ENCODE peak calls at places on chromosomes 4 and X, in five cellular contexts. H, E, B, A and G are unnamed samples.

GRCh38 chr4:10184051-10184450 is 67.5 kb upstream of the WDR1 start:
- DNase-seq in B (no peak), A (no peak), H (no peak), E (no peak), G (no peak)

GRCh38 chr4:21304061-21304541 is 603.8 kb downstream of the PACRGL start:
- DNase-seq in A (no peak), E (peak; percentile 85), H (no peak), B (peak; percentile 35), G (no peak)

GRCh38 chrX:9249452-9249851 is 215.4 kb upstream of the TBL1X start:
- DNase-seq in E (no peak), B (no peak), H (no peak), A (no peak), G (no peak)

GRCh38 chr4:38894340-38894982 is 26.9 kb downstream of the FAM114A1 start:
- DNase-seq in H (no peak), B (no peak), E (peak; percentile 64), A (no peak), G (no peak)

GRCh38 chr4:2256781-2257191 is 5.1 kb downstream of the MXD4 start:
- DNase-seq in B (no peak), E (no peak), A (no peak), H (peak; percentile 87), G (peak; percentile 90)

GRCh38 chr4:104352211-104352610 is 142.5 kb downstream of the CXXC4 start:
- DNase-seq in B (no peak), A (no peak), E (no peak), H (no peak), G (no peak)

GRCh38 chr4:4935974-4936373 is 76.5 kb downstream of the MSX1 start:
- DNase-seq in A (no peak), E (no peak), B (no peak), H (no peak), G (no peak)

GRCh38 chrX:7927259-7928167 is at the start of gene PNPLA4:
- DNase-seq in A (peak; percentile 88), E (peak; percentile 91), B (no peak), H (peak; percentile 76), G (peak; percentile 94)

GRCh38 chr4:3708103-3708510 is 58.1 kb upstream of the ADRA2C start:
- DNase-seq in H (peak; percentile 95), E (peak; percentile 64), A (no peak), B (no peak), G (no peak)

GRCh38 chrX:151796576-151796975 is 62.0 kb downstream of the CNGA2 start:
- DNase-seq in H (no peak), E (no peak), B (no peak), A (no peak), G (no peak)

GRCh38 chr4:99144070-99144469 is at the start of gene ADH4:
- DNase-seq in B (no peak), A (no peak), H (no peak), E (no peak), G (no peak)

GRCh38 chrX:17030580-17031285 is 84.3 kb downstream of the REPS2 start:
- DNase-seq in E (no peak), A (no peak), B (no peak), H (no peak), G (no peak)

GRCh38 chrX:21943460-21944135 is 3.1 kb downstream of the SMS start:
- DNase-seq in E (no peak), B (no peak), H (no peak), A (no peak), G (no peak)

GRCh38 chrX:155611302-155611701 is 1.4 kb downstream of the TMLHE start:
- DNase-seq in A (no peak), E (peak; percentile 30), B (no peak), H (no peak), G (no peak)

GRCh38 chr4:152535236-152535902 is 523 bp downstream of the FBXW7 start:
- DNase-seq in B (no peak), A (peak; percentile 33), H (peak; percentile 77), E (peak; percentile 39), G (no peak)

GRCh38 chr4:52780627-52781354 is 29.6 kb upstream of the ERVMER34-1 start:
- DNase-seq in E (no peak), A (no peak), H (no peak), B (no peak), G (no peak)

GRCh38 chr4:44446801-44447562 is 1.6 kb downstream of the KCTD8 start:
- DNase-seq in A (peak; percentile 23), B (no peak), E (peak; percentile 32), H (peak; percentile 53), G (no peak)

GRCh38 chr4:15436515-15436914 is 8.7 kb downstream of the C1QTNF7 start:
- DNase-seq in A (no peak), E (peak; percentile 35), B (peak; percentile 1), H (no peak), G (no peak)

GRCh38 chr4:78528327-78528726 is 23.2 kb upstream of the ANXA3 start:
- DNase-seq in A (no peak), E (no peak), H (no peak), B (no peak), G (no peak)

GRCh38 chr4:103011378-103012025 is 8.0 kb downstream of the SLC9B1 start:
- DNase-seq in H (no peak), A (no peak), B (no peak), E (peak; percentile 32), G (no peak)

GRCh38 chr4:37675587-37676290 is 10.4 kb downstream of the RELL1 start:
- DNase-seq in E (peak; percentile 56), H (no peak), A (peak; percentile 64), B (no peak), G (no peak)

GRCh38 chr4:67896421-67897065 is 12.7 kb upstream of the TMPRSS11D start:
- DNase-seq in E (no peak), B (no peak), A (no peak), H (no peak), G (no peak)